ENCODE peak calls at places on chromosomes 3 and 15, in five cellular contexts. One of them, this sample, is unnamed.
A peak's percentile ranks its signal among the peaks of the same experiment; 100 is the strongest.

GRCh38 chr15:74368121-74368520 is 675 bp upstream of the CYP11A1 start:
- DNase-seq in bronchial epithelial cell: no peak
- DNase-seq in brain microvascular endothelial cell: no peak
- DNase-seq in cardiac fibroblast: no peak
- DNase-seq in breast epithelium: no peak
- DNase-seq in this sample: no peak

GRCh38 chr3:106836906-106837305 is 540.3 kb upstream of the CCDC54 start:
- DNase-seq in bronchial epithelial cell: no peak
- DNase-seq in brain microvascular endothelial cell: no peak
- DNase-seq in cardiac fibroblast: no peak
- DNase-seq in breast epithelium: no peak
- DNase-seq in this sample: no peak

GRCh38 chr15:86645861-86646393 is 566.3 kb downstream of the AGBL1 start:
- DNase-seq in bronchial epithelial cell: peak; percentile 88
- DNase-seq in brain microvascular endothelial cell: no peak
- DNase-seq in cardiac fibroblast: no peak
- DNase-seq in breast epithelium: no peak
- DNase-seq in this sample: no peak

GRCh38 chr15:96720656-96721055 is 390.2 kb downstream of the NR2F2 start:
- DNase-seq in bronchial epithelial cell: no peak
- DNase-seq in brain microvascular endothelial cell: no peak
- DNase-seq in cardiac fibroblast: no peak
- DNase-seq in breast epithelium: no peak
- DNase-seq in this sample: no peak

GRCh38 chr3:102099913-102100312 is 250.6 kb downstream of the NFKBIZ start:
- DNase-seq in bronchial epithelial cell: no peak
- DNase-seq in brain microvascular endothelial cell: no peak
- DNase-seq in cardiac fibroblast: no peak
- DNase-seq in breast epithelium: no peak
- DNase-seq in this sample: no peak

GRCh38 chr3:16513141-16514020 is at the start of gene RFTN1:
- DNase-seq in bronchial epithelial cell: peak; percentile 39
- DNase-seq in brain microvascular endothelial cell: peak; percentile 67
- DNase-seq in cardiac fibroblast: peak; percentile 68
- DNase-seq in breast epithelium: no peak
- DNase-seq in this sample: peak; percentile 66

GRCh38 chr3:25804676-25805075 is 14.8 kb downstream of the OXSM start:
- DNase-seq in bronchial epithelial cell: no peak
- DNase-seq in brain microvascular endothelial cell: no peak
- DNase-seq in cardiac fibroblast: no peak
- DNase-seq in breast epithelium: no peak
- DNase-seq in this sample: no peak

GRCh38 chr3:58386966-58387365 is 46.7 kb downstream of the PDHB start:
- DNase-seq in bronchial epithelial cell: peak; percentile 19
- DNase-seq in brain microvascular endothelial cell: peak; percentile 88
- DNase-seq in cardiac fibroblast: peak; percentile 89
- DNase-seq in breast epithelium: no peak
- DNase-seq in this sample: peak; percentile 95

GRCh38 chr3:187040637-187041361 is 98.5 kb downstream of the RPL39L start:
- DNase-seq in bronchial epithelial cell: peak; percentile 66
- DNase-seq in brain microvascular endothelial cell: peak; percentile 56
- DNase-seq in cardiac fibroblast: peak; percentile 27
- DNase-seq in breast epithelium: no peak
- DNase-seq in this sample: peak; percentile 51

GRCh38 chr3:132255041-132255745 is 62.0 kb upstream of the ACP3 start:
- DNase-seq in bronchial epithelial cell: peak; percentile 96
- DNase-seq in brain microvascular endothelial cell: peak; percentile 57
- DNase-seq in cardiac fibroblast: peak; percentile 98
- DNase-seq in breast epithelium: no peak
- DNase-seq in this sample: peak; percentile 72

GRCh38 chr3:190671658-190672057 is 157.8 kb downstream of the IL1RAP start:
- DNase-seq in bronchial epithelial cell: no peak
- DNase-seq in brain microvascular endothelial cell: peak; percentile 24
- DNase-seq in cardiac fibroblast: peak; percentile 58
- DNase-seq in breast epithelium: no peak
- DNase-seq in this sample: peak; percentile 45

GRCh38 chr3:75272708-75273107 is 391.4 kb upstream of the FRG2C start:
- DNase-seq in bronchial epithelial cell: peak; percentile 62
- DNase-seq in brain microvascular endothelial cell: peak; percentile 35
- DNase-seq in cardiac fibroblast: peak; percentile 43
- DNase-seq in breast epithelium: no peak
- DNase-seq in this sample: peak; percentile 2

GRCh38 chr15:47516576-47517371 is 200.5 kb upstream of the SEMA6D start:
- DNase-seq in bronchial epithelial cell: peak; percentile 75
- DNase-seq in brain microvascular endothelial cell: no peak
- DNase-seq in cardiac fibroblast: peak; percentile 78
- DNase-seq in breast epithelium: no peak
- DNase-seq in this sample: peak; percentile 43

GRCh38 chr15:101024111-101024695 is 105.0 kb downstream of the LRRK1 start:
- DNase-seq in bronchial epithelial cell: no peak
- DNase-seq in brain microvascular endothelial cell: peak; percentile 68
- DNase-seq in cardiac fibroblast: peak; percentile 84
- DNase-seq in breast epithelium: no peak
- DNase-seq in this sample: peak; percentile 96

GRCh38 chr3:165254812-165255211 is 58.6 kb upstream of the SLITRK3 start:
- DNase-seq in bronchial epithelial cell: peak; percentile 66
- DNase-seq in brain microvascular endothelial cell: peak; percentile 29
- DNase-seq in cardiac fibroblast: peak; percentile 25
- DNase-seq in breast epithelium: no peak
- DNase-seq in this sample: peak; percentile 9

GRCh38 chr3:41681479-41681878 is 280.4 kb downstream of the ULK4 start:
- DNase-seq in bronchial epithelial cell: peak; percentile 82
- DNase-seq in brain microvascular endothelial cell: peak; percentile 92
- DNase-seq in cardiac fibroblast: peak; percentile 96
- DNase-seq in breast epithelium: peak; percentile 51
- DNase-seq in this sample: peak; percentile 99

GRCh38 chr3:171984883-171985282 is 54.5 kb upstream of the FNDC3B start:
- DNase-seq in bronchial epithelial cell: no peak
- DNase-seq in brain microvascular endothelial cell: no peak
- DNase-seq in cardiac fibroblast: no peak
- DNase-seq in breast epithelium: no peak
- DNase-seq in this sample: no peak

GRCh38 chr3:196063049-196063448 is 18.8 kb downstream of the TFRC start:
- DNase-seq in bronchial epithelial cell: no peak
- DNase-seq in brain microvascular endothelial cell: no peak
- DNase-seq in cardiac fibroblast: peak; percentile 51
- DNase-seq in breast epithelium: no peak
- DNase-seq in this sample: peak; percentile 73

GRCh38 chr15:39273805-39274411 is 307.0 kb upstream of the THBS1 start:
- DNase-seq in bronchial epithelial cell: peak; percentile 78
- DNase-seq in brain microvascular endothelial cell: no peak
- DNase-seq in cardiac fibroblast: peak; percentile 49
- DNase-seq in breast epithelium: peak; percentile 46
- DNase-seq in this sample: no peak

GRCh38 chr3:58874795-58875194 is 175.0 kb downstream of the CFAP20DC start:
- DNase-seq in bronchial epithelial cell: peak; percentile 99
- DNase-seq in brain microvascular endothelial cell: peak; percentile 9
- DNase-seq in cardiac fibroblast: peak; percentile 66
- DNase-seq in breast epithelium: no peak
- DNase-seq in this sample: no peak

GRCh38 chr3:17629400-17629799 is 113.0 kb downstream of the TBC1D5 start:
- DNase-seq in bronchial epithelial cell: no peak
- DNase-seq in brain microvascular endothelial cell: no peak
- DNase-seq in cardiac fibroblast: peak; percentile 18
- DNase-seq in breast epithelium: no peak
- DNase-seq in this sample: peak; percentile 55

GRCh38 chr3:186783731-186784515 is 546 bp downstream of the EIF4A2 start:
- DNase-seq in bronchial epithelial cell: peak; percentile 39
- DNase-seq in brain microvascular endothelial cell: peak; percentile 58
- DNase-seq in cardiac fibroblast: peak; percentile 76
- DNase-seq in breast epithelium: peak; percentile 68
- DNase-seq in this sample: peak; percentile 83

GRCh38 chr3:9732753-9733115 is 1.2 kb downstream of the BRPF1 start:
- DNase-seq in bronchial epithelial cell: no peak
- DNase-seq in brain microvascular endothelial cell: no peak
- DNase-seq in cardiac fibroblast: peak; percentile 26
- DNase-seq in breast epithelium: peak; percentile 31
- DNase-seq in this sample: no peak

GRCh38 chr3:9729419-9729818 is 2.1 kb upstream of the BRPF1 start:
- DNase-seq in bronchial epithelial cell: no peak
- DNase-seq in brain microvascular endothelial cell: no peak
- DNase-seq in cardiac fibroblast: no peak
- DNase-seq in breast epithelium: no peak
- DNase-seq in this sample: no peak

GRCh38 chr3:9730747-9731205 is 759 bp upstream of the BRPF1 start:
- DNase-seq in bronchial epithelial cell: no peak
- DNase-seq in brain microvascular endothelial cell: no peak
- DNase-seq in cardiac fibroblast: no peak
- DNase-seq in breast epithelium: no peak
- DNase-seq in this sample: no peak

GRCh38 chr3:9732080-9732752 is 681 bp downstream of the BRPF1 start:
- DNase-seq in bronchial epithelial cell: no peak
- DNase-seq in brain microvascular endothelial cell: no peak
- DNase-seq in cardiac fibroblast: peak; percentile 9
- DNase-seq in breast epithelium: no peak
- DNase-seq in this sample: no peak

GRCh38 chr3:9731206-9732079 is at the start of gene BRPF1:
- DNase-seq in bronchial epithelial cell: peak; percentile 92
- DNase-seq in brain microvascular endothelial cell: peak; percentile 99
- DNase-seq in cardiac fibroblast: peak; percentile 99
- DNase-seq in breast epithelium: peak; percentile 99
- DNase-seq in this sample: peak; percentile 100
- TF ChIP-seq CTCF in bronchial epithelial cell: peak; percentile 24
- TF ChIP-seq CTCF in brain microvascular endothelial cell: peak; percentile 22
- TF ChIP-seq CTCF in cardiac fibroblast: peak; percentile 12
- TF ChIP-seq CTCF in breast epithelium: no peak
- TF ChIP-seq CTCF in this sample: peak; percentile 28

DNA sequence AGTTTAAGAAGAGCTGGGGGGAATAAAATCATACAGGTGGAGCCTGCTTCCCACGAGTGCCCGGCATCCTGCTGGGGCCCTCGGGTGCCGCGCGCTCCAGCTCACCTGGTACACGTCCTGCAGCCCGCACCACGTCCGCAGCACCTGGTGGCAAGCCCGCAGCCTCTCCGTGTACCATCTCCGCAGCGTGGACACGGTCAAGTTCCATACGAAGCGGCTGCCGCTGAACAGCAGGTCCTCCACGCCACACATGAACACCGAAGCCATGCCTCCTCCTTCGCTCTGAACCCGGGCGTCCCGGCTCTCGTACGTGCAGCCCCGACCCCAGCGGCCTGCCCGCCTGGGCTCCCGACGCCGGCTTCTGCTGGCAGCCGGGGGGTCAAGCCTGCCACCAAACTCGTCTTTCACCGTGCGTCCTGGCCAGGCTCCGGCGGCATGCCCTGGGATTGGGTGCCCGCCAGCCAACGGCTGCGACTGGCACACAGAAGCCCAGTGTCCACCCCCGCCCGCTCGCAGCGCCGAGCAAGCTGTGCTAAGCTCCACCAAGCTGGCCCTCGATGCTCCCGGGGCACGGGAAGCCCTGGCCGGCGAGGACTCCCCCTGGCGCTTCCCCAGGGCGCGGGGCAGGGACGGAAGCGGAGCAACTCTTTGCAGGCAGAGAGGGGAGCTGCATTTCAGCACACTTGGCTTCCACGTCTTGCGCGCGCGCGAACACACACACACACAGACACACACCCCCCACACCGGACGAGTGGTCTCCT is at the start of gene FRMD4B:
- DNase-seq in bronchial epithelial cell: no peak
- DNase-seq in brain microvascular endothelial cell: no peak
- DNase-seq in cardiac fibroblast: peak; percentile 17
- DNase-seq in breast epithelium: peak; percentile 62
- DNase-seq in this sample: peak; percentile 9
- H3K4me3 ChIP-seq in bronchial epithelial cell: peak within 1 kb of the TSS; percentile 52
- H3K4me3 ChIP-seq in brain microvascular endothelial cell: peak within 1 kb of the TSS; percentile 54
- H3K4me3 ChIP-seq in cardiac fibroblast: peak within 1 kb of the TSS; percentile 46
- H3K4me3 ChIP-seq in breast epithelium: peak within 1 kb of the TSS; percentile 59
- H3K4me3 ChIP-seq in this sample: peak within 1 kb of the TSS; percentile 32

GRCh38 chr3:67416703-67417102 is 237.7 kb downstream of the SUCLG2 start:
- DNase-seq in bronchial epithelial cell: no peak
- DNase-seq in brain microvascular endothelial cell: no peak
- DNase-seq in cardiac fibroblast: peak; percentile 12
- DNase-seq in breast epithelium: no peak
- DNase-seq in this sample: peak; percentile 25
- TF ChIP-seq CTCF in bronchial epithelial cell: no peak
- TF ChIP-seq CTCF in brain microvascular endothelial cell: peak; percentile 13
- TF ChIP-seq CTCF in cardiac fibroblast: peak; percentile 17
- TF ChIP-seq CTCF in breast epithelium: no peak
- TF ChIP-seq CTCF in this sample: peak; percentile 47

GRCh38 chr3:48090166-48090939 is 74.1 kb upstream of the MAP4 start:
- DNase-seq in bronchial epithelial cell: no peak
- DNase-seq in brain microvascular endothelial cell: no peak
- DNase-seq in cardiac fibroblast: no peak
- DNase-seq in breast epithelium: no peak
- DNase-seq in this sample: no peak
- H3K4me3 ChIP-seq in bronchial epithelial cell: no peak overlapping the region
- H3K4me3 ChIP-seq in brain microvascular endothelial cell: no peak overlapping the region
- H3K4me3 ChIP-seq in cardiac fibroblast: no peak overlapping the region
- H3K4me3 ChIP-seq in breast epithelium: no peak overlapping the region
- H3K4me3 ChIP-seq in this sample: no peak overlapping the region

DNA sequence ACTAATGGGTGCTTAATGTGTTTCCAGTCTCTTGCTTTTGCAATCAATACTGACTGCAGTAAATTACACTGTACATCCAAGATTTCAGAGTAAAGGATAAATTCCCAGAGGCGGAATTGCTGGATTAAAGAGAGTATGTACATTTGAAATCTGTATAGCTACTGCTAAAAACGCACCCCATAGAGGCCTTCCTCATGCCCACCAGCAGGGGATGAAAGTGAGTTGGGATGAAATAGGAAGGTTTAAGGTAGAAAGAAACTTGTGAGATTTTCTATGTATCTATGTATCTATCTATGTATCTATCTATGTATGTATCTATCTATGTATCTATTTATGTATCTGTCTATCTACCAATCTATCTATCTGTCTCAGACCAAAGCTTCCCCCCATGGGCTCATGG is 28.4 kb downstream of the TMEM44 start:
- DNase-seq in bronchial epithelial cell: no peak
- DNase-seq in brain microvascular endothelial cell: no peak
- DNase-seq in cardiac fibroblast: no peak
- DNase-seq in breast epithelium: no peak
- DNase-seq in this sample: peak; percentile 47
- TF ChIP-seq CTCF in bronchial epithelial cell: no peak
- TF ChIP-seq CTCF in brain microvascular endothelial cell: peak; percentile 68
- TF ChIP-seq CTCF in cardiac fibroblast: peak; percentile 59
- TF ChIP-seq CTCF in breast epithelium: no peak
- TF ChIP-seq CTCF in this sample: peak; percentile 71